ENCODE peak calls at places on chromosomes 4 and X, in seven cellular contexts. I is H7, R is endodermal cell, K is fibroblast of lung, Q is mesendoderm, U is endothelial cell of umbilical vein, V is prostate gland. F is an unnamed sample.

GRCh38 chr4:188992706-188993105 is 853.5 kb downstream of the TRIML1 start:
- DNase-seq in I (no peak), R (no peak), K (peak; percentile 20), Q (no peak), U (no peak), V (no peak), F (no peak)

GRCh38 chrX:134622056-134622812 is 36.0 kb downstream of the PLAC1 start:
- DNase-seq in I (peak; percentile 67), R (peak; percentile 54), K (peak; percentile 86), Q (peak; percentile 84), U (peak; percentile 92), V (no peak), F (peak; percentile 25)

GRCh38 chr4:15601862-15602261 is 53.3 kb downstream of the FBXL5 start:
- DNase-seq in I (no peak), R (no peak), K (no peak), Q (no peak), U (no peak), V (no peak), F (no peak)

GRCh38 chr4:189299706-189300105 is 641.0 kb upstream of the FRG1 start:
- DNase-seq in I (no peak), R (no peak), K (no peak), Q (peak; percentile 30), U (no peak), V (no peak), F (no peak)

GRCh38 chr4:6087669-6088068 is 69.4 kb upstream of the C4orf50 start:
- DNase-seq in I (peak; percentile 80), R (peak; percentile 89), K (no peak), Q (peak; percentile 85), U (peak; percentile 3), V (peak; percentile 31), F (no peak)

GRCh38 chrX:130173190-130173895 is 1.6 kb downstream of the RAB33A start:
- DNase-seq in I (no peak), R (no peak), K (peak; percentile 93), Q (no peak), U (peak; percentile 48), V (no peak), F (peak; percentile 15)

GRCh38 chrX:96909291-96909690 is 25.6 kb downstream of the RPA4 start:
- DNase-seq in I (peak; percentile 1), R (no peak), K (peak; percentile 40), Q (peak; percentile 1), U (peak; percentile 64), V (no peak), F (no peak)

GRCh38 chrX:41045960-41046567 is 39.2 kb upstream of the USP9X start:
- DNase-seq in I (peak; percentile 49), R (peak; percentile 69), K (peak; percentile 85), Q (peak; percentile 27), U (peak; percentile 28), V (no peak), F (no peak)

GRCh38 chr4:172308078-172308477 is 494.9 kb downstream of the GALNTL6 start:
- DNase-seq in I (no peak), R (no peak), K (no peak), Q (no peak), U (no peak), V (no peak), F (no peak)

GRCh38 chr4:75248770-75249467 is 265.3 kb downstream of the RCHY1 start:
- DNase-seq in I (no peak), R (no peak), K (no peak), Q (peak; percentile 10), U (peak; percentile 61), V (no peak), F (no peak)

GRCh38 chr4:42348692-42349091 is 48.6 kb upstream of the SHISA3 start:
- DNase-seq in I (no peak), R (no peak), K (no peak), Q (no peak), U (no peak), V (no peak), F (no peak)

GRCh38 chrX:153635788-153636668 is 11.0 kb upstream of the DUSP9 start:
- DNase-seq in I (peak; percentile 87), R (peak; percentile 92), K (no peak), Q (peak; percentile 79), U (peak; percentile 30), V (no peak), F (peak; percentile 33)

GRCh38 chrX:18613930-18614639 is 57.8 kb downstream of the RS1 start:
- DNase-seq in I (no peak), R (no peak), K (no peak), Q (no peak), U (no peak), V (no peak), F (no peak)

GRCh38 chrX:1281511-1281910 is 12.9 kb downstream of the CSF2RA start:
- DNase-seq in I (no peak), R (no peak), K (no peak), Q (no peak), U (no peak), V (no peak), F (no peak)

GRCh38 chr4:78058591-78059523 is 1.7 kb downstream of the FRAS1 start:
- DNase-seq in I (peak; percentile 81), R (peak; percentile 91), K (peak; percentile 17), Q (peak; percentile 91), U (peak; percentile 33), V (peak; percentile 50), F (no peak)

GRCh38 chr4:74451214-74451661 is 6.3 kb downstream of the AREG start:
- DNase-seq in I (no peak), R (no peak), K (peak; percentile 70), Q (peak; percentile 66), U (peak; percentile 72), V (no peak), F (no peak)

GRCh38 chrX:106716004-106716403 is 10.5 kb upstream of the RNF128 start:
- DNase-seq in I (no peak), R (no peak), K (no peak), Q (no peak), U (no peak), V (no peak), F (no peak)

GRCh38 chr4:94544811-94545210 is 93.1 kb downstream of the PDLIM5 start:
- DNase-seq in I (no peak), R (no peak), K (no peak), Q (no peak), U (peak; percentile 59), V (no peak), F (no peak)

GRCh38 chr4:158814636-158815035 is 45.8 kb downstream of the FNIP2 start:
- DNase-seq in I (no peak), R (no peak), K (no peak), Q (no peak), U (no peak), V (no peak), F (no peak)

GRCh38 chr4:167219090-167219489 is 15.2 kb downstream of the SPOCK3 start:
- DNase-seq in I (no peak), R (no peak), K (no peak), Q (no peak), U (no peak), V (no peak), F (no peak)

GRCh38 chrX:30060718-30061117 is 154.6 kb upstream of the MAGEB2 start:
- DNase-seq in I (peak; percentile 19), R (peak; percentile 59), K (peak; percentile 11), Q (peak; percentile 40), U (peak; percentile 19), V (peak; percentile 4), F (no peak)

GRCh38 chr4:77911091-77911490 is 48.5 kb downstream of the MRPL1 start:
- DNase-seq in I (no peak), R (no peak), K (peak; percentile 25), Q (no peak), U (no peak), V (no peak), F (no peak)

GRCh38 chrX:125006704-125007103 is 313.0 kb upstream of the TEX13C start:
- DNase-seq in I (no peak), R (no peak), K (no peak), Q (no peak), U (no peak), V (no peak), F (no peak)

GRCh38 chr4:77332696-77333270 is 175.8 kb downstream of the CCNG2 start:
- DNase-seq in I (no peak), R (no peak), K (peak; percentile 18), Q (peak; percentile 7), U (no peak), V (no peak), F (no peak)

GRCh38 chrX:21741869-21742701 is 15.8 kb downstream of the SMPX start:
- DNase-seq in I (no peak), R (no peak), K (no peak), Q (no peak), U (no peak), V (no peak), F (no peak)

GRCh38 chrX:137052641-137053235 is 18.9 kb upstream of the GPR101 start:
- DNase-seq in I (peak; percentile 69), R (peak; percentile 65), K (no peak), Q (no peak), U (no peak), V (no peak), F (no peak)

GRCh38 chr4:130563185-130563890 is 1467.4 kb downstream of the C4orf33 start:
- DNase-seq in I (peak; percentile 18), R (peak; percentile 88), K (peak; percentile 88), Q (peak; percentile 80), U (peak; percentile 73), V (no peak), F (no peak)

GRCh38 chrX:149903889-149904748 is 23.1 kb downstream of the MAGEA8 start:
- DNase-seq in I (peak; percentile 13), R (no peak), K (peak; percentile 9), Q (peak; percentile 66), U (peak; percentile 1), V (no peak), F (no peak)

GRCh38 chrX:153959649-153960048 is 12.0 kb downstream of the HCFC1 start:
- DNase-seq in I (no peak), R (no peak), K (no peak), Q (no peak), U (no peak), V (no peak), F (no peak)

GRCh38 chr4:7233601-7234000 is 41.3 kb downstream of the SORCS2 start:
- DNase-seq in I (no peak), R (no peak), K (no peak), Q (no peak), U (no peak), V (no peak), F (no peak)
- H3K27me3 ChIP-seq in I (no peaks in the 10 kb centered on the region), R (no peaks in the 10 kb centered on the region), K (no peaks in the 10 kb centered on the region), Q (no peaks in the 10 kb centered on the region), U (no peaks in the 10 kb centered on the region), V (no peaks in the 10 kb centered on the region), F (no peaks in the 10 kb centered on the region)

DNA sequence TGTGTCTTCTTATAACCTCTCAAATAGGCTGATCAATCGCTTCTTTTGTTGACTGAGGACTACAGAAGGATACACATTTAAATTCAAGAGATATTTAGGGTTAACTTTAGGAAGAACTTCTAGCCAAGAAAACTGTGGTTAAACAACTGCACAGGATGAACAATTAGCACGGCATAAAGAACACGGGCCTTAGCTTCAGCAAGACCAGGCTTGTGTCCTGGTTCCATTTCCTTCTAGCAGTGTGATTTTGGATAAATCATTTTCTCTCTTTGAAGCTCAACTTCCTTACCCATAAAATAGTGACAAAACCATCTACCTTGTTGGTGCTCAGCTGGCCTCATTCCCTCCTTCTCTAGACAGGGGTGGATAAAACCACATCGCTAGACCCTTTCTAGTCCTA is 117.6 kb downstream of the TSPAN5 start:
- DNase-seq in I (no peak), R (no peak), K (no peak), Q (no peak), U (no peak), V (no peak), F (no peak)
- H3K4me3 ChIP-seq in I (no peak overlapping the region), R (no peak overlapping the region), K (no peak overlapping the region), Q (no peak overlapping the region), U (no peak overlapping the region), V (no peak overlapping the region), F (no peak overlapping the region)

GRCh38 chrX:15475021-15475420 is 18.1 kb downstream of the PIR start:
- DNase-seq in I (no peak), R (no peak), K (no peak), Q (no peak), U (peak; percentile 68), V (peak; percentile 5), F (no peak)
- H3K27me3 ChIP-seq in I (no peaks in the 10 kb centered on the region), R (no peaks in the 10 kb centered on the region), K (no peaks in the 10 kb centered on the region), Q (no peaks in the 10 kb centered on the region), U (no peaks in the 10 kb centered on the region), V (no peaks in the 10 kb centered on the region), F (peaks cover 3% of the 10 kb centered on the region)

GRCh38 chr4:147335183-147335582 is 145.7 kb upstream of the EDNRA start:
- DNase-seq in I (no peak), R (no peak), K (no peak), Q (no peak), U (no peak), V (no peak), F (no peak)
- H3K4me3 ChIP-seq in I (no peak overlapping the region), R (no peak overlapping the region), K (no peak overlapping the region), Q (no peak overlapping the region), U (no peak overlapping the region), V (no peak overlapping the region), F (no peak overlapping the region)

F was measured in DND-41.